ENCODE peak calls at places on chromosomes 13 and 19, in four cellular contexts. One of them, this sample, is unnamed.

GRCh38 chr13:46593403-46593802 is 40.4 kb downstream of the LRCH1 start:
- DNase-seq in foreskin keratinocyte: no peak
- DNase-seq in heart right ventricle: no peak
- DNase-seq in foreskin fibroblast: no peak
- DNase-seq in this sample: no peak

GRCh38 chr19:29798783-29799182 is 13.0 kb upstream of the CCNE1 start:
- DNase-seq in heart right ventricle: no peak
- DNase-seq in foreskin keratinocyte: no peak
- DNase-seq in foreskin fibroblast: peak; percentile 32
- DNase-seq in this sample: no peak

GRCh38 chr19:1128111-1128510 is 24.3 kb downstream of the GPX4 start:
- DNase-seq in foreskin fibroblast: no peak
- DNase-seq in heart right ventricle: no peak
- DNase-seq in foreskin keratinocyte: no peak
- DNase-seq in this sample: no peak

GRCh38 chr19:33391631-33392249 is 18.2 kb downstream of the CEBPG start:
- DNase-seq in heart right ventricle: no peak
- DNase-seq in foreskin fibroblast: no peak
- DNase-seq in foreskin keratinocyte: no peak
- DNase-seq in this sample: no peak

GRCh38 chr13:69553976-69554375 is 553.6 kb upstream of the ATXN8OS start:
- DNase-seq in foreskin fibroblast: no peak
- DNase-seq in heart right ventricle: no peak
- DNase-seq in foreskin keratinocyte: no peak
- DNase-seq in this sample: no peak

GRCh38 chr19:22882797-22883196 is 50.7 kb downstream of the ZNF723 start:
- DNase-seq in foreskin fibroblast: peak; percentile 7
- DNase-seq in heart right ventricle: peak; percentile 5
- DNase-seq in foreskin keratinocyte: peak; percentile 11
- DNase-seq in this sample: no peak

GRCh38 chr13:46803586-46803985 is 6.6 kb upstream of the ESD start:
- DNase-seq in foreskin keratinocyte: no peak
- DNase-seq in heart right ventricle: no peak
- DNase-seq in foreskin fibroblast: peak; percentile 20
- DNase-seq in this sample: no peak

GRCh38 chr19:5436101-5436947 is 18.9 kb upstream of the ZNRF4 start:
- DNase-seq in foreskin fibroblast: peak; percentile 17
- DNase-seq in foreskin keratinocyte: no peak
- DNase-seq in heart right ventricle: no peak
- DNase-seq in this sample: no peak

GRCh38 chr13:107942030-107942617 is 273.2 kb downstream of the LIG4 start:
- DNase-seq in foreskin fibroblast: no peak
- DNase-seq in heart right ventricle: no peak
- DNase-seq in foreskin keratinocyte: no peak
- DNase-seq in this sample: no peak

GRCh38 chr13:98513837-98514236 is 63.1 kb downstream of the STK24 start:
- DNase-seq in heart right ventricle: no peak
- DNase-seq in foreskin keratinocyte: no peak
- DNase-seq in foreskin fibroblast: no peak
- DNase-seq in this sample: no peak

GRCh38 chr13:40665061-40665753 is 1.2 kb downstream of the FOXO1 start:
- DNase-seq in foreskin keratinocyte: no peak
- DNase-seq in heart right ventricle: peak; percentile 39
- DNase-seq in foreskin fibroblast: peak; percentile 50
- DNase-seq in this sample: no peak

GRCh38 chr19:38417544-38418506 is 8.2 kb downstream of the RASGRP4 start:
- DNase-seq in heart right ventricle: peak; percentile 60
- DNase-seq in foreskin fibroblast: peak; percentile 57
- DNase-seq in foreskin keratinocyte: no peak
- DNase-seq in this sample: no peak

GRCh38 chr19:55683449-55684261 is 8.6 kb downstream of the EPN1 start:
- DNase-seq in foreskin fibroblast: no peak
- DNase-seq in heart right ventricle: no peak
- DNase-seq in foreskin keratinocyte: no peak
- DNase-seq in this sample: no peak

GRCh38 chr13:102724923-102725322 is 30.1 kb upstream of the METTL21C start:
- DNase-seq in foreskin fibroblast: peak; percentile 72
- DNase-seq in heart right ventricle: no peak
- DNase-seq in foreskin keratinocyte: peak; percentile 90
- DNase-seq in this sample: no peak

GRCh38 chr19:3699071-3699740 is 1.1 kb downstream of the PIP5K1C start:
- DNase-seq in heart right ventricle: peak; percentile 57
- DNase-seq in foreskin fibroblast: peak; percentile 82
- DNase-seq in foreskin keratinocyte: peak; percentile 18
- DNase-seq in this sample: peak; percentile 54

GRCh38 chr13:108322206-108322824 is 52.8 kb downstream of the TNFSF13B start:
- DNase-seq in foreskin keratinocyte: peak; percentile 13
- DNase-seq in foreskin fibroblast: peak; percentile 63
- DNase-seq in heart right ventricle: no peak
- DNase-seq in this sample: no peak

GRCh38 chr19:2235026-2235395 is 1.1 kb downstream of the PLEKHJ1 start:
- DNase-seq in foreskin fibroblast: no peak
- DNase-seq in foreskin keratinocyte: no peak
- DNase-seq in heart right ventricle: no peak
- DNase-seq in this sample: no peak

GRCh38 chr13:110916671-110917142 is 1.8 kb upstream of the ANKRD10 start:
- DNase-seq in heart right ventricle: no peak
- DNase-seq in foreskin keratinocyte: peak; percentile 21
- DNase-seq in foreskin fibroblast: peak; percentile 59
- DNase-seq in this sample: no peak

GRCh38 chr13:26208292-26208691 is 13.8 kb downstream of the RNF6 start:
- DNase-seq in foreskin fibroblast: no peak
- DNase-seq in foreskin keratinocyte: no peak
- DNase-seq in heart right ventricle: no peak
- DNase-seq in this sample: no peak

DNA sequence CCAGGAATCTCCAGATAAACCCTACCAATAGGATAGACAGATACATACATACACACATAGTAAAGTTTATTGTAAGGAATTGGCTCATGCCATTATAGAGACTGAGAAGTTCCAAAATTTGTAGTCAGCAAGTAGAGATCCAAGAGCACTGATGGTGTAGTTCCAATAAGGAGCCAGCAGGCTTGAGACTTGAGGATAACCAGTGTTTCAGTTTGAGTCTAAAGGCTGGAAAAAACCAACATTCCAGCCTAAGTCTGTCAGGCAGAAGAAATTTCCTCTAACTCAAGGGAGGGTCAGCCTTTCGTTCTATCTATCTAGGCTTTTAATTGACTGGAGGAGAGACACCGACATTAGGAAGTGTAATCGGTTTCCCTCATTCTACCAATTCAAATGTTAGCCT is 110.2 kb upstream of the TSHZ3 start:
- DNase-seq in foreskin fibroblast: no peak
- DNase-seq in heart right ventricle: no peak
- DNase-seq in foreskin keratinocyte: no peak
- DNase-seq in this sample: no peak
- TF ChIP-seq CTCF in foreskin fibroblast: no peak
- TF ChIP-seq CTCF in heart right ventricle: no peak
- TF ChIP-seq CTCF in foreskin keratinocyte: no peak
- TF ChIP-seq CTCF in this sample: no peak

GRCh38 chr19:12495002-12495802 is 10.6 kb upstream of the ZNF709 start:
- DNase-seq in foreskin fibroblast: peak; percentile 92
- DNase-seq in foreskin keratinocyte: peak; percentile 62
- DNase-seq in heart right ventricle: peak; percentile 94
- DNase-seq in this sample: no peak
- TF ChIP-seq CTCF in foreskin fibroblast: peak; percentile 33
- TF ChIP-seq CTCF in foreskin keratinocyte: peak; percentile 54
- TF ChIP-seq CTCF in heart right ventricle: peak; percentile 43
- TF ChIP-seq CTCF in this sample: peak; percentile 23

GRCh38 chr19:41431426-41432386 is 4.5 kb upstream of the B3GNT8 start:
- DNase-seq in foreskin fibroblast: peak; percentile 76
- DNase-seq in heart right ventricle: peak; percentile 83
- DNase-seq in foreskin keratinocyte: no peak
- DNase-seq in this sample: no peak
- TF ChIP-seq CTCF in foreskin fibroblast: peak; percentile 47
- TF ChIP-seq CTCF in heart right ventricle: peak; percentile 48
- TF ChIP-seq CTCF in foreskin keratinocyte: peak; percentile 62
- TF ChIP-seq CTCF in this sample: peak; percentile 24

DNA sequence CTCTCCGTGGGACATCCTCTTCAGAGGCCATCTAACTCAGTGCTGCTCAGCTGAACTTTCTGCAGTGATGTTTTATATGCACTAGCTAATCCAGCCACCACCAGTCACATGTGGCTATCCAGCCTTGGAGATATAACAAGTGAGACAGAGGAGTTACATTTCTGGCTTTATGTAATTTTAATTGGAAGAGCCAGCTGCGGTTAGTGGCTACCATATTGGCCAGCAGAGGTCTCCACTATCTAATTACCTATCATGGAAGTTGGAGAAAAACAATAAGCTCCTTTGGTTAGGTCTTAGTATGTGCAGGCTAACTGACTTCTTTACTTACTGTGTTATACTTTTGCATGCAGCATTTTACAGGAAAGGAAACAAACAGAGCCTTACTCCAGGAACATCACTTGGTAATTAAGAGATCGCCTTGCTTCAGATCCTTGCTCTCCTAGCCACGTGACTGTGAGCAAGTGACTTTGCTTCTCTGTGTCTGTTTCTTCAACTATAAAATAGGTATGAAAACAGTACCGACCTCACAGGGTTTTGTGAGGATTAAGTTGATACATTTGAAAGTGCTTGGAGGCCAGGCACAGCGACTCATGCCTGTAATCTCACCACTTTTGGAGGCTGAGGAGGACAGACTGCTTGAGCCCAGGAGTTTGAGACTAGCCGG is 1.6 kb upstream of the KLK10 start:
- DNase-seq in foreskin fibroblast: peak; percentile 64
- DNase-seq in heart right ventricle: peak; percentile 13
- DNase-seq in foreskin keratinocyte: no peak
- DNase-seq in this sample: no peak
- TF ChIP-seq CTCF in foreskin fibroblast: peak; percentile 54
- TF ChIP-seq CTCF in heart right ventricle: peak; percentile 74
- TF ChIP-seq CTCF in foreskin keratinocyte: peak; percentile 93
- TF ChIP-seq CTCF in this sample: peak; percentile 48

GRCh38 chr13:38223093-38223492 is 126.6 kb upstream of the UFM1 start:
- DNase-seq in heart right ventricle: no peak
- DNase-seq in foreskin fibroblast: peak; percentile 7
- DNase-seq in foreskin keratinocyte: no peak
- DNase-seq in this sample: no peak
- TF ChIP-seq CTCF in heart right ventricle: no peak
- TF ChIP-seq CTCF in foreskin fibroblast: peak; percentile 28
- TF ChIP-seq CTCF in foreskin keratinocyte: peak; percentile 49
- TF ChIP-seq CTCF in this sample: peak; percentile 17

DNA sequence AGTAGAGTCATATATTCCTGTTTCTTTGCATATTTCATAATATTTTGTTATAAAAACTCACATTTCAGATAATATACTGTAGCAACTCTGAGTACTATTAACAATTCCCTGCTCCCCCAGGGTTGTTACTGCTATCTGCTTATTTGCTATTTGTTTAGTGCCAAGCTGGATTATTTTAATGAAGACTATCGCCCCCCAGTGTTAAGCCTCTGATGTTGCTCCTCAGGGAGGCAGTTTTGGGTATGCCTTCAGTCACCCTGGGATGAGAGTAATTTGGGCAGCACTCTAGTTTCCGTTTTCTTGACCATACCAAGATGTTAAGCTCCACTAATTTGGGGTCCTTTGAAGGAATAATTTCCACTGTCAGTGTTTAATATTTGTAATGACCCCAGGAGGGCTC is 46.0 kb downstream of the MICU2 start:
- DNase-seq in foreskin keratinocyte: no peak
- DNase-seq in foreskin fibroblast: peak; percentile 6
- DNase-seq in heart right ventricle: no peak
- DNase-seq in this sample: no peak
- TF ChIP-seq CTCF in foreskin keratinocyte: peak; percentile 64
- TF ChIP-seq CTCF in foreskin fibroblast: peak; percentile 51
- TF ChIP-seq CTCF in heart right ventricle: peak; percentile 36
- TF ChIP-seq CTCF in this sample: peak; percentile 21

GRCh38 chr13:23087884-23088283 is 92.9 kb upstream of the SGCG start:
- DNase-seq in heart right ventricle: no peak
- DNase-seq in foreskin fibroblast: peak; percentile 45
- DNase-seq in foreskin keratinocyte: no peak
- DNase-seq in this sample: no peak
- TF ChIP-seq CTCF in heart right ventricle: no peak
- TF ChIP-seq CTCF in foreskin fibroblast: peak; percentile 59
- TF ChIP-seq CTCF in foreskin keratinocyte: peak; percentile 53
- TF ChIP-seq CTCF in this sample: peak; percentile 52

This sample was measured in AG09319.